ENCODE peak calls at places on chromosomes 16 and 17, in five cellular contexts. I, T, S, J and E are unnamed samples.

GRCh38 chr17:44205962-44206824 is 6.5 kb upstream of the ATXN7L3 start:
- DNase-seq in I (no peak), T (no peak), S (no peak), J (no peak), E (no peak)

GRCh38 chr16:84266451-84266850 is 26.6 kb upstream of the KCNG4 start:
- DNase-seq in I (peak), T (peak), S (peak), J (no peak), E (peak)

GRCh38 chr17:8577868-8578267 is 52.7 kb downstream of the MYH10 start:
- DNase-seq in I (no peak), T (no peak), S (no peak), J (no peak), E (no peak)

GRCh38 chr16:11439790-11440656 is 94.8 kb downstream of the RMI2 start:
- DNase-seq in I (no peak), T (no peak), S (no peak), J (no peak), E (peak)

GRCh38 chr17:49022391-49022941 is 25.3 kb downstream of the IGF2BP1 start:
- DNase-seq in I (peak), T (no peak), S (no peak), J (peak), E (peak)

GRCh38 chr17:40314557-40314953 is 5.6 kb downstream of the RARA start:
- DNase-seq in I (no peak), T (peak), S (no peak), J (no peak), E (peak)

GRCh38 chr17:38363016-38363415 is 11.4 kb downstream of the SOCS7 start:
- DNase-seq in I (no peak), T (no peak), S (no peak), J (no peak), E (no peak)

GRCh38 chr16:12609937-12610699 is 193.6 kb downstream of the CPPED1 start:
- DNase-seq in I (no peak), T (no peak), S (no peak), J (no peak), E (peak)

GRCh38 chr17:29782917-29783316 is 147.1 kb downstream of the SSH2 start:
- DNase-seq in I (no peak), T (no peak), S (no peak), J (no peak), E (no peak)

GRCh38 chr17:68709995-68710780 is 109.0 kb upstream of the FAM20A start:
- DNase-seq in I (no peak), T (no peak), S (no peak), J (no peak), E (no peak)

GRCh38 chr16:84569382-84569987 is 48.4 kb downstream of the COTL1 start:
- DNase-seq in I (no peak), T (no peak), S (peak), J (no peak), E (no peak)

GRCh38 chr17:60563743-60564142 is 36.2 kb upstream of the PPM1D start:
- DNase-seq in I (no peak), T (no peak), S (no peak), J (no peak), E (peak)

GRCh38 chr16:24876231-24876630 is 30.5 kb downstream of the SLC5A11 start:
- DNase-seq in I (no peak), T (no peak), S (no peak), J (no peak), E (no peak)

GRCh38 chr16:71885261-71885650 is 1.3 kb upstream of the ZNF821 start:
- DNase-seq in I (no peak), T (no peak), S (no peak), J (no peak), E (no peak)

GRCh38 chr17:40452921-40453378 is 9.7 kb downstream of the IGFBP4 start:
- DNase-seq in I (no peak), T (no peak), S (no peak), J (no peak), E (no peak)

GRCh38 chr17:1273492-1274242 is 3.4 kb downstream of the BHLHA9 start:
- DNase-seq in I (peak), T (no peak), S (no peak), J (no peak), E (no peak)

GRCh38 chr17:76481091-76481655 is 13.8 kb downstream of the AANAT start:
- DNase-seq in I (no peak), T (no peak), S (peak), J (no peak), E (no peak)

GRCh38 chr17:49494937-49495841 is at the start of gene NGFR:
- DNase-seq in I (peak), T (no peak), S (no peak), J (no peak), E (no peak)

GRCh38 chr17:15510361-15510760 is 42.9 kb upstream of the CDRT4 start:
- DNase-seq in I (no peak), T (peak), S (no peak), J (no peak), E (no peak)

DNA sequence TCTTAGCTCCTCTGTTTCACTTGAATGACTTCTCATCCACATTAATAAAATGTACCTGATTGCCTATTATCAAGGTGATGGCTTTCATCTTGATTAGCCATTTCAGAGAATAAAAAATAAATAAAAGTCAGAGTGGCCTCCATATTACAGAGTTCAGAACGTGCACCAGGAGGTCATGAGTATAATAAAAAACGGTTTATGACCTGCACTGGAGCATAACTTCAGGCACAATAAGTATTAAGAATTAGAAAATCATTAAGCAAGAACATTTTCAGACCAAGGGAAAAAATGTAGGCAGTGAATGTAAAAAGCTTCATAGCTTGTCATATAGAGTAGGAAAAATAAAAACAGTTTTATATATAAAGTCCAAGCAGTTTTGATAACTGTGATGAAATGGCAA is 11.4 kb downstream of the METTL9 start:
- DNase-seq in I (no peak), T (no peak), S (no peak), J (no peak), E (no peak)
- TF ChIP-seq SRF in I (no peak), T (no peak), S (no peak), J (no peak), E (no peak)

GRCh38 chr16:46972971-46973456 is 460 bp downstream of the DNAJA2 start:
- DNase-seq in I (peak), T (no peak), S (no peak), J (no peak), E (peak)
- TF ChIP-seq SRF in I (no peak), T (no peak), S (no peak), J (no peak), E (no peak)

DNA sequence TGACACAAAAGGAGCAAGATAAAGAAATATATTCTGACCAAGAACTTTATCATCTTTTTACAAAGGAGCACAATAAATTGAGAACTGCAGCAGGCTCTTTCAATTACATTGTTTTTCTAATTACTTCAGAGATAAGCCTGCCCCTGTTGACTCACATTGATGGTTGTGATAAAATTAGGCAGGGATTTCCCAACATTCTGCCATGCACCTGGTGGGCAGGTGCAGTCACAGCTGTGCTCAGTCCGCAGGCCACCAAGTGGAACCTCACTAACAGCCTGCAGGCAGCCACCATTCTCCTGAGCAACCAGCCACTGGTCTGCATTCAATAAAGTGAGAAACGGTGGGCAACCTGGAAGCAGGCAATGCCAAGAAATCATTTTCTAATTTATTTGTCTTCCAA is 5.1 kb downstream of the FANCA start:
- DNase-seq in I (no peak), T (no peak), S (no peak), J (no peak), E (no peak)
- TF ChIP-seq SRF in I (no peak), T (no peak), S (no peak), J (no peak), E (no peak)

GRCh38 chr16:70803354-70803753 is 2.4 kb upstream of the VAC14 start:
- DNase-seq in I (no peak), T (no peak), S (no peak), J (no peak), E (no peak)

GRCh38 chr16:70801611-70802010 is 653 bp upstream of the VAC14 start:
- DNase-seq in I (no peak), T (no peak), S (no peak), J (no peak), E (no peak)

GRCh38 chr16:70804153-70804728 is 3.3 kb upstream of the VAC14 start:
- DNase-seq in I (no peak), T (no peak), S (no peak), J (no peak), E (no peak)

GRCh38 chr16:70800798-70801480 is at the start of gene VAC14:
- DNase-seq in I (peak), T (peak), S (peak), J (peak), E (peak)

DNA sequence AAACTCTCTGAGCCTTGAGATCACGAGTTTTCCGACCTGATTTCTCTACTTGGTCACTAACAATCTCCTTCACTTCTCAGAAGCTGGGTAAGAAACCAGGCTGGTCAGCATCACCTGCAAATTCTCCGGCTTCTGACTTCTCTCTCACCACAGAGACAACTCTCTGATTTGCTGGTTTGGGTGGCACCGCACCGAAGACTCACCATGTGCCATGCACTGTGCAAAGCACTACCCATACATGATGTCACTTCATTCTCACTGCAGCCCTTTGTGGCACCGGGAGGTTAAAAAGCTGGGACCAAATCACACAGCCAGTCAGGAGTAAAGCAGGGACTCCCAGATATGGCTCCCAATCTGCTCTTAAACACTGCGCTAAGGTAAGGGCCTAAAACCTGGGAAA is 652 bp downstream of the VAC14 start:
- DNase-seq in I (no peak), T (no peak), S (no peak), J (no peak), E (no peak)
- TF ChIP-seq SRF in I (no peak), T (no peak), S (no peak), J (no peak), E (no peak)

GRCh38 chr17:17313350-17313991 is 10.3 kb downstream of the NT5M start:
- DNase-seq in I (peak), T (peak), S (no peak), J (peak), E (peak)
- TF ChIP-seq SRF in I (no peak), T (no peak), S (no peak), J (no peak), E (no peak)

DNA sequence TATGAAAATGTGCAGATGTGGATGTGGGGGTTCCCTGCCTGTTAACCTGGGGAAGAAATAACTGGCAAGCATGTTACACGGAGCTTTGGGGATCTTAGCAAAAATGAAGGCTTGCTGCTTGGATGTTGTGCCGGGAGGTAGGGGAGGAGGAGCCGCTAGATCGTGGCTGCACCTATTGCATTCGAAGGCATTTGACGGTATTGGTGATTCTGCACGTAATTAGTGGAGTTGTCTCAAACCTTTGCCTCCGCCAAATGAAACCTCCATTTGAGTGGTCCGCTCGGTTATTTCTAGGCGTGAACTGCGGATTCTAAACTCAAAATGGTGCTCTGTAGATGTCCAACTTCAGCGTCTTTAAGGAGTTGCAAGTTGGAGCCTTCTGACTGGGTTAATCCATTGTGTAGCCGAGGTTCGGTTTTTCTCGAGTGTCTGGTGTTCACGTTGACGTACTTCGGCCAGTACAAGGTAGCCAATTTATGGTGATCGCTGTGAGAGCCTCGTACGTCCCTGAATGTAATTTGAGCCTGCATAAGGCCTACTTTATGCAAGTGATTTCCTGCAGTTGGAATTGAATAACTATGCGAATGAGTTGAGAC is 1.5 kb downstream of the TNRC6C start:
- DNase-seq in I (no peak), T (no peak), S (no peak), J (no peak), E (no peak)
- TF ChIP-seq SRF in I (no peak), T (no peak), S (no peak), J (no peak), E (no peak)

DNA sequence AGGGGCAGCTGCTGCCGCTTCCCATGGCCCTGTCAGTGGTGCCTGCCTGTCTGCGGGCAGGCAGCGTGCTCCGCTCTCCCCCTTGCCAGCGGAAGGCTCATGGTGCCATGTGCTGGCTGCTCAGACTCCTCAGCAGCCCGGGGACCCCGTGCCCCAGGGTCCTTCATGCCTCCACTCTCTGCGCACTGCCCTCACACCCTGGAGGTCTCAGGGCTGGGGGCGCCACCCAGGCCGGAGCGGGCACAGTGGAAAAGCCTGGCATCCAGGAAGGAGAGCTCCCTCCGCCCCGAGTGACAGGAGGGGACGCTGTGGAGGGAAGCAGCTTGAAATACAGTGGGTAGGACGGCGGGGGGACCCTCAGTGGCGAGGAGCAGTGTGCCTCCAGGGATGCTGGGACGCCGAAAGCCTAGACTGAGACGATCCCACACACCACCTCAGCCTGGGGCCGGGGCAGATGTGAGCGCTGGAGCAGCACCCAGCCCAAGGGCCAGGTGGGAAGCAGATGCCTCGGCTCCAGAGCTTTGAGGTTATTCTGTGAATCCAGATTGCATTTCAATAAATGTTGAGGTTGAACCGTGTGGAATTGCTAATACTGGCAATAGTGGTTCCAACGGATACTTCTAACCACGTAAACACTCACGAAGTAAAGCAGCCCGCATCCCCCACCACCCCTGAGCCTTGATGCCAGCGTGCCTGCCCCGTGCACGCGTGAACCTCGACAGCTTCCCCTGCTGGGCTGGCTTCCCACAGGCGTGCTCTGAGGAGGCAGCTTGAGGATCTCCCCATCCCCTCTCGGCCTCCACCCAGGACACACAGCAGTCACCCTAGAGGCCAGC is 6.5 kb downstream of the TMEM204 start:
- DNase-seq in I (no peak), T (no peak), S (no peak), J (no peak), E (no peak)
- TF ChIP-seq SRF in I (no peak), T (no peak), S (no peak), J (no peak), E (no peak)